ENCODE peak calls at places on chromosomes 4 and X, in four cellular contexts. X is fibroblast of villous mesenchyme, V is uterus, G is upper lobe of left lung. B is an unnamed sample.
A peak's percentile ranks its signal among the peaks of the same experiment; 100 is the strongest.

GRCh38 chrX:150772150-150772970 is 79.2 kb downstream of the MTMR1 start:
- DNase-seq in X (peak; percentile 67), V (peak; percentile 68), G (peak; percentile 83), B (no peak)

GRCh38 chr4:139453041-139453370 is 915 bp upstream of the RAB33B start:
- DNase-seq in X (no peak), V (no peak), G (no peak), B (no peak)

GRCh38 chrX:48737940-48738339 is 23.6 kb upstream of the GLOD5 start:
- DNase-seq in X (no peak), V (no peak), G (no peak), B (no peak)

GRCh38 chr4:184757810-184758209 is 23.9 kb upstream of the CENPU start:
- DNase-seq in X (peak; percentile 55), V (peak; percentile 67), G (no peak), B (no peak)

GRCh38 chr4:111880116-111880515 is 265.1 kb upstream of the FAM241A start:
- DNase-seq in X (no peak), V (no peak), G (no peak), B (no peak)

GRCh38 chr4:100008048-100008447 is 58.0 kb upstream of the H2AZ1 start:
- DNase-seq in X (peak; percentile 71), V (no peak), G (no peak), B (peak; percentile 62)

GRCh38 chr4:53633608-53634007 is 42.3 kb upstream of the LNX1 start:
- DNase-seq in X (peak; percentile 92), V (peak; percentile 54), G (no peak), B (no peak)

GRCh38 chrX:107551546-107551945 is 76.8 kb upstream of the PRPS1 start:
- DNase-seq in X (no peak), V (no peak), G (no peak), B (no peak)

GRCh38 chrX:115350696-115351408 is 61.3 kb downstream of the LUZP4 start:
- DNase-seq in X (no peak), V (no peak), G (no peak), B (no peak)

GRCh38 chr4:38013461-38014366 is 53.5 kb downstream of the PTTG2 start:
- DNase-seq in X (no peak), V (no peak), G (no peak), B (no peak)

GRCh38 chr4:27276322-27277073 is 415.9 kb downstream of the STIM2 start:
- DNase-seq in X (no peak), V (no peak), G (no peak), B (no peak)

GRCh38 chr4:140876597-140877364 is 120.6 kb upstream of the TBC1D9 start:
- DNase-seq in X (no peak), V (no peak), G (no peak), B (no peak)

GRCh38 chrX:133794151-133794550 is 191.2 kb downstream of the GPC3 start:
- DNase-seq in X (peak; percentile 2), V (no peak), G (no peak), B (no peak)

GRCh38 chr4:71553605-71554004 is 214.8 kb downstream of the SLC4A4 start:
- DNase-seq in X (peak; percentile 27), V (no peak), G (no peak), B (no peak)

GRCh38 chr4:135185256-135185655 is 983.7 kb upstream of the PABPC4L start:
- DNase-seq in X (no peak), V (no peak), G (no peak), B (no peak)

GRCh38 chr4:52715914-52716313 is 35.3 kb downstream of the ERVMER34-1 start:
- DNase-seq in X (no peak), V (no peak), G (no peak), B (no peak)

GRCh38 chrX:39654183-39654925 is 443.4 kb downstream of the BCOR start:
- DNase-seq in X (no peak), V (no peak), G (no peak), B (no peak)

GRCh38 chr4:24477919-24478318 is 106.4 kb downstream of the DHX15 start:
- DNase-seq in X (peak; percentile 47), V (no peak), G (no peak), B (no peak)

GRCh38 chrX:47634871-47635575 is 5.3 kb upstream of the CFP start:
- DNase-seq in X (no peak), V (no peak), G (no peak), B (no peak)

GRCh38 chr4:112077743-112078142 is 67.5 kb upstream of the FAM241A start:
- DNase-seq in X (no peak), V (no peak), G (peak; percentile 25), B (no peak)

GRCh38 chr4:81499840-81500239 is 28.1 kb upstream of the RASGEF1B start:
- DNase-seq in X (no peak), V (no peak), G (no peak), B (no peak)

GRCh38 chr4:6955261-6955911 is 45.8 kb downstream of the TBC1D14 start:
- DNase-seq in X (no peak), V (no peak), G (no peak), B (no peak)

GRCh38 chrX:77936299-77936698 is 25.8 kb downstream of the ATP7A start:
- DNase-seq in X (no peak), V (no peak), G (no peak), B (no peak)

GRCh38 chr4:88138561-88138960 is 19.9 kb downstream of the ABCG2 start:
- DNase-seq in X (peak; percentile 95), V (no peak), G (no peak), B (peak; percentile 77)

GRCh38 chrX:24619647-24620046 is 27.5 kb downstream of the PCYT1B start:
- DNase-seq in X (peak; percentile 74), V (no peak), G (peak; percentile 4), B (peak; percentile 0)

GRCh38 chr4:16573744-16574143 is 324.7 kb downstream of the LDB2 start:
- DNase-seq in X (peak; percentile 75), V (peak; percentile 85), G (no peak), B (no peak)

GRCh38 chr4:3091464-3091863 is 17.0 kb downstream of the HTT start:
- DNase-seq in X (no peak), V (no peak), G (no peak), B (no peak)

GRCh38 chrX:136694491-136695087 is 46.6 kb downstream of the CD40LG start:
- DNase-seq in X (peak; percentile 53), V (no peak), G (no peak), B (no peak)

GRCh38 chr4:138111462-138112000 is 130.6 kb downstream of the SLC7A11 start:
- DNase-seq in X (peak; percentile 25), V (no peak), G (no peak), B (no peak)

GRCh38 chr4:102263024-102263787 is 82.1 kb downstream of the SLC39A8 start:
- DNase-seq in X (peak; percentile 58), V (no peak), G (no peak), B (no peak)

GRCh38 chr4:183838987-183839712 is 66.0 kb upstream of the STOX2 start:
- DNase-seq in X (peak; percentile 2), V (no peak), G (peak; percentile 47), B (no peak)

GRCh38 chrX:136147966-136148365 is 633 bp downstream of the FHL1 start:
- DNase-seq in X (no peak), V (peak; percentile 55), G (no peak), B (no peak)

GRCh38 chrX:2629316-2630168 is 61.6 kb upstream of the CD99 start:
- DNase-seq in X (no peak), V (no peak), G (no peak), B (no peak)

GRCh38 chrX:2626750-2627149 is 64.3 kb upstream of the CD99 start:
- DNase-seq in X (no peak), V (no peak), G (no peak), B (no peak)

GRCh38 chrX:2631743-2632532 is 59.2 kb upstream of the CD99 start:
- DNase-seq in X (no peak), V (no peak), G (no peak), B (no peak)

GRCh38 chrX:2628751-2629315 is 62.3 kb upstream of the CD99 start:
- DNase-seq in X (no peak), V (no peak), G (no peak), B (no peak)

GRCh38 chrX:2627272-2627867 is 63.7 kb upstream of the CD99 start:
- DNase-seq in X (peak; percentile 55), V (peak; percentile 27), G (no peak), B (no peak)
- TF ChIP-seq CTCF in X (peak; percentile 63), V (peak; percentile 33), G (peak; percentile 16), B (peak; percentile 51)

GRCh38 chrX:143634701-143635442 is 1.0 kb downstream of the SLITRK4 start:
- DNase-seq in X (no peak), V (no peak), G (peak; percentile 72), B (no peak)

GRCh38 chrX:143634373-143634685 is 1.6 kb downstream of the SLITRK4 start:
- DNase-seq in X (no peak), V (no peak), G (no peak), B (no peak)

GRCh38 chrX:143633530-143634372 is 2.1 kb downstream of the SLITRK4 start:
- DNase-seq in X (no peak), V (no peak), G (peak; percentile 56), B (no peak)

GRCh38 chrX:143632625-143633387 is 3.1 kb downstream of the SLITRK4 start:
- DNase-seq in X (no peak), V (no peak), G (no peak), B (no peak)

GRCh38 chrX:143635915-143636314 is at the start of gene SLITRK4:
- DNase-seq in X (no peak), V (no peak), G (no peak), B (no peak)
- H3K4me3 ChIP-seq in X (peak within 1 kb of the TSS; percentile 44), V (peak within 1 kb of the TSS; percentile 16), G (no peak within 1 kb of the TSS), B (no peak within 1 kb of the TSS)

GRCh38 chr4:4259484-4260100 is 11.6 kb upstream of the TMEM128 start:
- DNase-seq in X (no peak), V (no peak), G (no peak), B (no peak)

GRCh38 chr4:4256799-4257198 is 8.8 kb upstream of the TMEM128 start:
- DNase-seq in X (no peak), V (peak; percentile 24), G (no peak), B (no peak)

GRCh38 chr4:4254666-4255065 is 6.6 kb upstream of the TMEM128 start:
- DNase-seq in X (no peak), V (no peak), G (no peak), B (no peak)

DNA sequence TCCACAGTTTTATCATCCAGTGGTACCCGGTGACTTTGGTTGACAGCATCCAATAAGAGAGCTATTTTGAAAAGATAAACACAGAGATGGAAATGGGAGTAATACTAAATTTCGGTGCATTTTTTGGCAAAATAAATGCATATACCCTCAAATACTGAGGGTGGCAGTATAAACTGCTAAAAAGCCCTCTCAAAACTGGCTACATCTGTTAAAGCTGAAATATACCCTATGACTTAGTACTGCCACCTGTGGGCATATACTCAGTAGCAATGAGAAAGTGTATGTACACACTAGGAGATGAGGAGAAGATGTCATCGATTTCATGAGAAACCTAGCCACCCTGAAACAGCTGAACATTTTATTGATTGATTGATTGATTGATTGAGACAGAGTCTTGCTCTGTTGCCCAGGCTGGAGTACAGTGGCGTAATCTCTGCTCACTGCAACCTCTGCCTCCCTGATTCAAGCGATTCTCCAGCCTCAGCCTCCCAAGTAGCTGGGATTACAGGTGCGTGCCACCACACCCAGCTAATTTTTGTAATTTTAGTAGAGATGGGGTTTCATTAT is 12.2 kb upstream of the TMEM128 start:
- DNase-seq in X (peak; percentile 69), V (no peak), G (no peak), B (peak; percentile 24)
- TF ChIP-seq CTCF in X (peak; percentile 51), V (peak; percentile 8), G (no peak), B (peak; percentile 35)

DNA sequence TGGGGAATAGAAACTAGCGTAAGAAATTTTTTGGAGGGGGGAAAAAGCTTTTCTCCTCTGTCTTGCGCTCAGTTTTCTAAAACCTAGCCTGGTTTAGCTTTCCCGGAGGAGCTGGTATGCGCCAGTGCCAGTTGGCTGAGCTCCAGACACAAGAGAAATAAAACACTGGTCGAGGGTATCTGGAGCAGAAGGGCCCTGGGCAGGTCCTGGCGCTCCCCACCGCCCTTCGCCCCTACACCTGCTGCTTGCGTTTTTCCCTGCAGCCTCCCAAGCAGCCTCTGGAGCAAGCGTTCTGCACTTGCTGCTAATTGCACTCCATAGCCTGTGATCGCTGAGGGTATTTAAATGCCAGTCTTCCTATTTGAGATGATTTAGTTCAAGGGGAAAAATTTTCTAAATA is 816 bp downstream of the EREG start:
- DNase-seq in X (peak; percentile 6), V (no peak), G (peak; percentile 46), B (no peak)
- H3K4me3 ChIP-seq in X (peak overlapping the region; percentile 58), V (no peak overlapping the region), G (no peak overlapping the region), B (no peak overlapping the region)